ENCODE peak calls at places on chromosome 9, in ten cellular contexts. One of them, this sample, is unnamed.

GRCh38 chr9:81694541-81694940 is 5.2 kb upstream of the TLE1 start:
- DNase-seq in uterus: no peak
- DNase-seq in A549: no peak
- DNase-seq in T-cell: no peak
- DNase-seq in midbrain: no peak
- DNase-seq in cardiac muscle cell: no peak
- DNase-seq in CD4-positive, alpha-beta memory T cell: no peak
- DNase-seq in mucosa of gallbladder: no peak
- DNase-seq in immature natural killer cell: no peak
- DNase-seq in NCI-H2081: no peak
- DNase-seq in this sample: no peak

GRCh38 chr9:91086657-91087563 is 274.8 kb downstream of the AUH start:
- DNase-seq in uterus: no peak
- DNase-seq in A549: no peak
- DNase-seq in T-cell: no peak
- DNase-seq in midbrain: no peak
- DNase-seq in cardiac muscle cell: peak
- DNase-seq in CD4-positive, alpha-beta memory T cell: no peak
- DNase-seq in mucosa of gallbladder: no peak
- DNase-seq in immature natural killer cell: no peak
- DNase-seq in NCI-H2081: no peak
- DNase-seq in this sample: no peak

GRCh38 chr9:81661339-81661738 is 28.0 kb downstream of the TLE1 start:
- DNase-seq in uterus: no peak
- DNase-seq in A549: no peak
- DNase-seq in T-cell: no peak
- DNase-seq in midbrain: no peak
- DNase-seq in cardiac muscle cell: no peak
- DNase-seq in CD4-positive, alpha-beta memory T cell: no peak
- DNase-seq in mucosa of gallbladder: no peak
- DNase-seq in immature natural killer cell: no peak
- DNase-seq in NCI-H2081: peak
- DNase-seq in this sample: no peak

GRCh38 chr9:95772320-95773060 is 103.0 kb upstream of the ERCC6L2 start:
- DNase-seq in uterus: peak
- DNase-seq in A549: no peak
- DNase-seq in T-cell: no peak
- DNase-seq in midbrain: no peak
- DNase-seq in cardiac muscle cell: peak
- DNase-seq in CD4-positive, alpha-beta memory T cell: no peak
- DNase-seq in mucosa of gallbladder: peak
- DNase-seq in immature natural killer cell: no peak
- DNase-seq in NCI-H2081: no peak
- DNase-seq in this sample: no peak

GRCh38 chr9:136095495-136096058 is 488 bp upstream of the NACC2 start:
- DNase-seq in uterus: no peak
- DNase-seq in A549: peak
- DNase-seq in T-cell: no peak
- DNase-seq in midbrain: peak
- DNase-seq in cardiac muscle cell: peak
- DNase-seq in CD4-positive, alpha-beta memory T cell: no peak
- DNase-seq in mucosa of gallbladder: no peak
- DNase-seq in immature natural killer cell: no peak
- DNase-seq in NCI-H2081: no peak
- DNase-seq in this sample: peak

GRCh38 chr9:137065336-137065967 is 4.9 kb downstream of the SAPCD2 start:
- DNase-seq in uterus: no peak
- DNase-seq in A549: no peak
- DNase-seq in T-cell: no peak
- DNase-seq in midbrain: no peak
- DNase-seq in cardiac muscle cell: no peak
- DNase-seq in CD4-positive, alpha-beta memory T cell: no peak
- DNase-seq in mucosa of gallbladder: no peak
- DNase-seq in immature natural killer cell: no peak
- DNase-seq in NCI-H2081: no peak
- DNase-seq in this sample: no peak

GRCh38 chr9:89919171-89919681 is 314.4 kb downstream of the GADD45G start:
- DNase-seq in uterus: no peak
- DNase-seq in A549: peak
- DNase-seq in T-cell: peak
- DNase-seq in midbrain: no peak
- DNase-seq in cardiac muscle cell: peak
- DNase-seq in CD4-positive, alpha-beta memory T cell: peak
- DNase-seq in mucosa of gallbladder: peak
- DNase-seq in immature natural killer cell: no peak
- DNase-seq in NCI-H2081: no peak
- DNase-seq in this sample: no peak

GRCh38 chr9:114084282-114085073 is 6.4 kb upstream of the AMBP start:
- DNase-seq in uterus: no peak
- DNase-seq in A549: no peak
- DNase-seq in T-cell: no peak
- DNase-seq in midbrain: no peak
- DNase-seq in cardiac muscle cell: no peak
- DNase-seq in CD4-positive, alpha-beta memory T cell: no peak
- DNase-seq in mucosa of gallbladder: no peak
- DNase-seq in immature natural killer cell: no peak
- DNase-seq in NCI-H2081: no peak
- DNase-seq in this sample: no peak

GRCh38 chr9:84357235-84357634 is 16.7 kb upstream of the SLC28A3 start:
- DNase-seq in uterus: no peak
- DNase-seq in A549: no peak
- DNase-seq in T-cell: no peak
- DNase-seq in midbrain: no peak
- DNase-seq in cardiac muscle cell: peak
- DNase-seq in CD4-positive, alpha-beta memory T cell: no peak
- DNase-seq in mucosa of gallbladder: no peak
- DNase-seq in immature natural killer cell: no peak
- DNase-seq in NCI-H2081: no peak
- DNase-seq in this sample: no peak

GRCh38 chr9:134807726-134808125 is 72.9 kb upstream of the FCN2 start:
- DNase-seq in uterus: no peak
- DNase-seq in A549: peak
- DNase-seq in T-cell: no peak
- DNase-seq in midbrain: no peak
- DNase-seq in cardiac muscle cell: peak
- DNase-seq in CD4-positive, alpha-beta memory T cell: no peak
- DNase-seq in mucosa of gallbladder: peak
- DNase-seq in immature natural killer cell: no peak
- DNase-seq in NCI-H2081: no peak
- DNase-seq in this sample: no peak

GRCh38 chr9:95807326-95807947 is 68.1 kb upstream of the ERCC6L2 start:
- DNase-seq in uterus: no peak
- DNase-seq in A549: no peak
- DNase-seq in T-cell: no peak
- DNase-seq in midbrain: no peak
- DNase-seq in cardiac muscle cell: no peak
- DNase-seq in CD4-positive, alpha-beta memory T cell: no peak
- DNase-seq in mucosa of gallbladder: peak
- DNase-seq in immature natural killer cell: no peak
- DNase-seq in NCI-H2081: no peak
- DNase-seq in this sample: no peak

This sample was measured in G401.